ENCODE peak calls at places on chromosomes 4 and X, in nine cellular contexts. S, X, L, M, R, D, P, E and N are unnamed samples.

GRCh38 chr4:148273501-148273986 is 168.7 kb downstream of the NR3C2 start:
- DNase-seq in S (no peak), X (no peak), L (no peak), M (no peak), R (peak; percentile 85), D (no peak), P (no peak), E (no peak), N (no peak)

GRCh38 chr4:25859429-25860148 is 3.2 kb downstream of the SEL1L3 start:
- DNase-seq in S (no peak), X (no peak), L (no peak), M (no peak), R (no peak), D (no peak), P (no peak), E (no peak), N (no peak)

GRCh38 chrX:47568656-47569295 is 7.8 kb downstream of the ARAF start:
- DNase-seq in S (no peak), X (no peak), L (peak; percentile 47), M (no peak), R (no peak), D (no peak), P (no peak), E (no peak), N (no peak)

GRCh38 chr4:156347412-156348075 is 393.9 kb upstream of the CTSO start:
- DNase-seq in S (no peak), X (no peak), L (peak; percentile 70), M (no peak), R (no peak), D (no peak), P (no peak), E (no peak), N (peak; percentile 26)

GRCh38 chrX:74420194-74421035 is 878 bp upstream of the SLC16A2 start:
- DNase-seq in S (peak; percentile 92), X (peak; percentile 34), L (peak; percentile 59), M (peak; percentile 75), R (peak; percentile 86), D (peak; percentile 78), P (peak; percentile 48), E (peak; percentile 62), N (no peak)

GRCh38 chr4:8724436-8725070 is 132.0 kb downstream of the CPZ start:
- DNase-seq in S (peak; percentile 43), X (no peak), L (no peak), M (no peak), R (peak; percentile 39), D (no peak), P (no peak), E (peak; percentile 32), N (no peak)

GRCh38 chr4:151227731-151228130 is 49.2 kb upstream of the PRSS48 start:
- DNase-seq in S (peak; percentile 89), X (peak; percentile 80), L (peak; percentile 93), M (peak; percentile 59), R (no peak), D (peak; percentile 87), P (no peak), E (no peak), N (peak; percentile 82)

GRCh38 chrX:55710701-55711100 is 6.8 kb upstream of the RRAGB start:
- DNase-seq in S (no peak), X (no peak), L (peak; percentile 28), M (no peak), R (no peak), D (peak; percentile 67), P (no peak), E (no peak), N (no peak)

GRCh38 chr4:159505275-159505975 is 402.5 kb downstream of the RAPGEF2 start:
- DNase-seq in S (no peak), X (no peak), L (no peak), M (no peak), R (no peak), D (no peak), P (no peak), E (no peak), N (no peak)

GRCh38 chr4:47862297-47862696 is 24.4 kb upstream of the CORIN start:
- DNase-seq in S (no peak), X (no peak), L (peak; percentile 36), M (no peak), R (no peak), D (peak; percentile 35), P (no peak), E (no peak), N (no peak)

GRCh38 chr4:23932935-23933334 is 43.1 kb upstream of the PPARGC1A start:
- DNase-seq in S (no peak), X (no peak), L (peak; percentile 54), M (no peak), R (no peak), D (peak; percentile 34), P (no peak), E (no peak), N (no peak)

GRCh38 chr4:37631551-37631950 is 54.6 kb downstream of the RELL1 start:
- DNase-seq in S (no peak), X (peak; percentile 74), L (peak; percentile 73), M (no peak), R (no peak), D (peak; percentile 67), P (no peak), E (no peak), N (no peak)

GRCh38 chr4:6695660-6696581 is 2.2 kb downstream of the S100P start:
- DNase-seq in S (no peak), X (no peak), L (no peak), M (no peak), R (peak; percentile 86), D (no peak), P (no peak), E (peak; percentile 77), N (no peak)

GRCh38 chr4:140637836-140638235 is 69.1 kb upstream of the UCP1 start:
- DNase-seq in S (no peak), X (no peak), L (peak; percentile 37), M (no peak), R (no peak), D (peak; percentile 24), P (no peak), E (no peak), N (no peak)

GRCh38 chr4:91099666-91100065 is 972.5 kb downstream of the CCSER1 start:
- DNase-seq in S (no peak), X (no peak), L (no peak), M (no peak), R (no peak), D (no peak), P (no peak), E (no peak), N (no peak)

GRCh38 chrX:24465524-24465850 is 401 bp downstream of the PDK3 start:
- DNase-seq in S (no peak), X (no peak), L (no peak), M (peak; percentile 25), R (no peak), D (no peak), P (no peak), E (no peak), N (no peak)

GRCh38 chr4:186819357-186820086 is 95.9 kb upstream of the FAT1 start:
- DNase-seq in S (no peak), X (no peak), L (no peak), M (no peak), R (no peak), D (no peak), P (no peak), E (no peak), N (no peak)

GRCh38 chr4:4651811-4652609 is 110.2 kb upstream of the STX18 start:
- DNase-seq in S (no peak), X (no peak), L (no peak), M (no peak), R (no peak), D (no peak), P (no peak), E (no peak), N (no peak)

GRCh38 chr4:168634276-168634802 is 137.5 kb downstream of the PALLD start:
- DNase-seq in S (no peak), X (no peak), L (peak; percentile 83), M (no peak), R (no peak), D (peak; percentile 89), P (peak; percentile 20), E (no peak), N (peak; percentile 96)
- H3K4me3 ChIP-seq in S (peak overlapping the region; percentile 76), X (no peak overlapping the region), L (no peak overlapping the region), M (peak overlapping the region; percentile 85), R (no peak overlapping the region), D (no peak overlapping the region), P (no peak overlapping the region), E (no peak overlapping the region), N (no peak overlapping the region)

GRCh38 chrX:106613277-106613676 is 1.5 kb downstream of the RADX start:
- DNase-seq in S (no peak), X (no peak), L (no peak), M (no peak), R (no peak), D (no peak), P (no peak), E (no peak), N (no peak)
- H3K4me3 ChIP-seq in S (peak overlapping the region; percentile 51), X (no peak overlapping the region), L (no peak overlapping the region), M (peak overlapping the region; percentile 67), R (no peak overlapping the region), D (peak overlapping the region; percentile 69), P (no peak overlapping the region), E (no peak overlapping the region), N (no peak overlapping the region)

GRCh38 chr4:115110191-115111166 is 2.9 kb downstream of the NDST4 start:
- DNase-seq in S (no peak), X (no peak), L (no peak), M (no peak), R (no peak), D (no peak), P (no peak), E (no peak), N (no peak)

GRCh38 chr4:115108850-115109249 is 4.6 kb downstream of the NDST4 start:
- DNase-seq in S (no peak), X (no peak), L (no peak), M (no peak), R (no peak), D (no peak), P (no peak), E (no peak), N (no peak)

DNA sequence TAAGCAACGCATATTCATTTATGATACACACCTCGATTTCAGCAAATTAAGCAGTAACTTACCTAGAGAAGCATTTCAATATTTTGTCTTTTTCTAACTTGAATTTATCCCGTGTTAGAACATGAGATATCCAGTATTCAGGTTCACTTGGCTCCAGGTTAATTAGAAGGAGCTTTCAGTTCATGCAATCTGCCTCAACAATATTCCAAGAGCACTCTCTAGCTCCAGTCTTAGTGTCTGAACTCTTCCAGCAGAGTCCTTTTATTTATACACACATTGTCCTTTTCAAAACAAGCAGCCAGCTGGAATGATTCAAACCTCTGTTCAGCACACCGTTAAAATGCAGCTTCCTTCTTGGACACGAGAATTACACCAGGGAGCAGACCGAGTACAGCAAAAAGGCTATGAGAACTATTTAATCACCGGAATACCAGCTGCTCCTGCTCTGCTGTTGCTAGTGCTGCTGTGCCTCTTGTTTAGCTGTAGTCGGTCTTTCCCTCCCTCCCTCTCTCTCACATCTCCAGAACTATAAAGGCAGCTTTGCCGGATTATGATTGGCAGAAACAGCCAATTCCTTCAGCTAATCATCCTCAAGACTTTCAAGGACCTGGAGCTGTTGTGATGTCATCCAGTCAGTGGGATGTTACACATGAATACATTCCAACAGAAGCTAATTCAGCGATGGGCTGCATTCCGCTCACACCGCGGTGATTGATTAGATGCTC is at the start of gene NDST4:
- DNase-seq in S (no peak), X (no peak), L (peak; percentile 43), M (no peak), R (no peak), D (no peak), P (peak; percentile 79), E (no peak), N (no peak)
- H3K4me3 ChIP-seq in S (no peak within 1 kb of the TSS), X (no peak within 1 kb of the TSS), L (peak within 1 kb of the TSS; percentile 18), M (peak within 1 kb of the TSS; percentile 4), R (no peak within 1 kb of the TSS), D (no peak within 1 kb of the TSS), P (peak within 1 kb of the TSS; percentile 27), E (no peak within 1 kb of the TSS), N (no peak within 1 kb of the TSS)

GRCh38 chr4:79014230-79014629 is 75.0 kb upstream of the PAQR3 start:
- DNase-seq in S (no peak), X (no peak), L (no peak), M (no peak), R (no peak), D (no peak), P (no peak), E (no peak), N (no peak)
- H3K4me3 ChIP-seq in S (no peak overlapping the region), X (no peak overlapping the region), L (no peak overlapping the region), M (no peak overlapping the region), R (no peak overlapping the region), D (no peak overlapping the region), P (no peak overlapping the region), E (no peak overlapping the region), N (no peak overlapping the region)